ENCODE peak calls at places on chromosomes 5 and 9, in nine cellular contexts. F, Q, Z, X, P, Y, L, O and S are unnamed samples.

GRCh38 chr9:131405429-131405828 is 11.5 kb downstream of the PRRC2B start:
- DNase-seq in F (no peak), Q (no peak), Z (no peak), X (peak), P (no peak), Y (peak), L (no peak), O (no peak), S (peak)

GRCh38 chr9:126965541-126966428 is 51.2 kb downstream of the RALGPS1 start:
- DNase-seq in F (no peak), Q (peak), Z (peak), X (peak), P (peak), Y (no peak), L (peak), O (peak), S (peak)

GRCh38 chr9:124350485-124351263 is 64.6 kb downstream of the PSMB7 start:
- DNase-seq in F (no peak), Q (no peak), Z (no peak), X (no peak), P (no peak), Y (peak), L (no peak), O (no peak), S (no peak)

GRCh38 chr9:35763181-35763580 is 9.1 kb upstream of the MSMP start:
- DNase-seq in F (no peak), Q (no peak), Z (no peak), X (no peak), P (no peak), Y (no peak), L (no peak), O (no peak), S (no peak)

GRCh38 chr9:111533099-111533785 is 8.3 kb downstream of the ZNF483 start:
- DNase-seq in F (no peak), Q (no peak), Z (no peak), X (no peak), P (peak), Y (no peak), L (no peak), O (no peak), S (no peak)

GRCh38 chr9:108443741-108444140 is 412.0 kb downstream of the ACTL7B start:
- DNase-seq in F (no peak), Q (no peak), Z (no peak), X (no peak), P (peak), Y (no peak), L (no peak), O (no peak), S (no peak)

GRCh38 chr5:36885566-36886485 is 9.3 kb downstream of the NIPBL start:
- DNase-seq in F (no peak), Q (no peak), Z (no peak), X (no peak), P (no peak), Y (peak), L (no peak), O (no peak), S (no peak)

GRCh38 chr9:125946397-125946796 is 199.2 kb downstream of the PBX3 start:
- DNase-seq in F (no peak), Q (no peak), Z (no peak), X (no peak), P (no peak), Y (no peak), L (no peak), O (no peak), S (no peak)

GRCh38 chr9:105662184-105663104 is at the start of gene TAL2:
- DNase-seq in F (no peak), Q (no peak), Z (no peak), X (no peak), P (no peak), Y (no peak), L (no peak), O (no peak), S (no peak)

GRCh38 chr5:40518511-40518917 is 161.2 kb upstream of the PTGER4 start:
- DNase-seq in F (no peak), Q (no peak), Z (no peak), X (no peak), P (peak), Y (no peak), L (no peak), O (no peak), S (no peak)

GRCh38 chr9:106149956-106150355 is 455.6 kb downstream of the TMEM38B start:
- DNase-seq in F (no peak), Q (no peak), Z (no peak), X (no peak), P (no peak), Y (no peak), L (no peak), O (no peak), S (no peak)

GRCh38 chr9:128096614-128097013 is 28.6 kb downstream of the SLC25A25 start:
- DNase-seq in F (no peak), Q (no peak), Z (no peak), X (no peak), P (no peak), Y (no peak), L (no peak), O (no peak), S (no peak)

GRCh38 chr5:53879708-53880356 is 319.4 kb downstream of the NDUFS4 start:
- DNase-seq in F (no peak), Q (no peak), Z (no peak), X (no peak), P (no peak), Y (no peak), L (no peak), O (no peak), S (no peak)

GRCh38 chr5:79694652-79695051 is 5.0 kb downstream of the CMYA5 start:
- DNase-seq in F (no peak), Q (no peak), Z (no peak), X (no peak), P (no peak), Y (no peak), L (no peak), O (no peak), S (no peak)

GRCh38 chr5:150479416-150479815 is 28.5 kb upstream of the NDST1 start:
- DNase-seq in F (no peak), Q (no peak), Z (no peak), X (no peak), P (no peak), Y (no peak), L (no peak), O (no peak), S (no peak)